ENCODE peak calls at places on chromosome 14, in four cellular contexts. V is pancreas; Q is psoas muscle; S is CD8-positive, alpha-beta memory T cell. B is an unnamed sample.

GRCh38 chr14:70672328-70672675 is 30.6 kb downstream of the TTC9 start:
- DNase-seq in V (no peak), Q (no peak), S (no peak), B (no peak)

GRCh38 chr14:39396448-39396847 is 35.8 kb downstream of the FBXO33 start:
- DNase-seq in S (no peak), Q (no peak), V (no peak), B (no peak)

GRCh38 chr14:65588426-65589140 is 176.1 kb downstream of the FUT8 start:
- DNase-seq in V (no peak), S (no peak), Q (no peak), B (no peak)

GRCh38 chr14:21454843-21455550 is 926 bp downstream of the CHD8 start:
- DNase-seq in S (no peak), Q (no peak), V (no peak), B (no peak)

GRCh38 chr14:53509845-53510244 is 356.7 kb upstream of the DDHD1 start:
- DNase-seq in S (no peak), Q (peak; percentile 69), V (no peak), B (peak; percentile 38)

GRCh38 chr14:75123991-75124390 is 2.9 kb downstream of the NEK9 start:
- DNase-seq in Q (no peak), S (no peak), V (no peak), B (peak; percentile 30)

GRCh38 chr14:105418269-105419054 is 1.2 kb upstream of the MTA1 start:
- DNase-seq in V (no peak), Q (no peak), S (no peak), B (no peak)

GRCh38 chr14:72892103-72892878 is 1.6 kb downstream of the DPF3 start:
- DNase-seq in V (peak; percentile 56), S (peak; percentile 16), Q (no peak), B (no peak)

GRCh38 chr14:32469388-32470160 is 140.5 kb downstream of the AKAP6 start:
- DNase-seq in Q (no peak), V (no peak), S (no peak), B (no peak)

GRCh38 chr14:102049258-102050025 is 37.4 kb downstream of the HSP90AA1 start:
- DNase-seq in S (no peak), V (no peak), Q (no peak), B (no peak)

GRCh38 chr14:95365401-95365800 is 45.7 kb upstream of the CLMN start:
- DNase-seq in Q (no peak), V (no peak), S (no peak), B (no peak)

GRCh38 chr14:95935228-95935822 is 58.7 kb downstream of the TUNAR start:
- DNase-seq in Q (no peak), V (no peak), S (no peak), B (no peak)

GRCh38 chr14:36181417-36181816 is 4.9 kb upstream of the PTCSC3 start:
- DNase-seq in V (no peak), S (no peak), Q (no peak), B (no peak)

GRCh38 chr14:103890052-103890371 is 38.2 kb upstream of the TDRD9 start:
- DNase-seq in V (no peak), Q (no peak), S (no peak), B (no peak)

GRCh38 chr14:24848427-24848826 is 201.5 kb downstream of the STXBP6 start:
- DNase-seq in S (no peak), V (no peak), Q (no peak), B (no peak)

DNA sequence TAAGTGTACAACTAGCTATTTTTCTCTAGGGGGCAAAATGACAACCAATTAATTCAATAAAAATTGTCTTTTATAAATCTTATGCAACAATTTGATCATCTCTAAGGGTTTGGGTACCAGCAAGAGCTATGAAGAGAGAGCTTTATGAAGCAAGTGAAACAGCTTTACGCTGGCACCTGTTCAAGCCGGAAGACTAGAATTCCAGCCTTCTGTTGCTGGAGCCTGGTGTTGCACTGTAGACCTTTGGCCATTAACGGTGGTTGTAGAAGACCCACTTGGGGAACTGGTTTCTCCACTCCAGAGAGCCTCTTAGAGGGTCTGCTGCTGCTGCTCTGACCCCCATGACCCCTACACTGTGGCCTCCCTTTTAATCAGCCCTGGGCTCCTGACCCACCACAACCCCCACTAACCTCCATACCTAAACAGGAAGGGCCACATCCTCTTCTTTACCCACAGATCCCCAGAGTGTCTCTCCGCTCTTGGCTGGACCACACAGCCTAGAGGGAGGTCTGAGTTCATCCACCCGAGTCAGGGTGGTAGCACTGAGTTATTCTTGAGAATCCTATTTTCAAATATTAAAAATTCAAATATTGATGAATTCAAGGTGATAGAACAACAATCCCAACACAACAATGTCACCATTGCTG is 54.6 kb upstream of the STON2 start:
- DNase-seq in S (no peak), Q (no peak), V (no peak), B (no peak)
- H3K4me1 ChIP-seq in S (no peaks in the 10 kb centered on the region), Q (peaks cover 20% of the 10 kb centered on the region), V (no peaks in the 10 kb centered on the region), B (no peaks in the 10 kb centered on the region)

GRCh38 chr14:35123388-35123703 is 994 bp downstream of the PRORP start:
- DNase-seq in V (no peak), S (no peak), Q (no peak), B (no peak)

GRCh38 chr14:35124127-35124526 is 1.8 kb downstream of the PRORP start:
- DNase-seq in V (no peak), Q (no peak), S (no peak), B (no peak)

GRCh38 chr14:35121026-35121886 is 534 bp downstream of the PPP2R3C start:
- DNase-seq in Q (no peak), S (no peak), V (no peak), B (no peak)

GRCh38 chr14:35121887-35122695 is at the start of the genes PPP2R3C and PRORP:
- DNase-seq in S (peak; percentile 87), Q (peak; percentile 96), V (peak; percentile 90), B (peak; percentile 95)

GRCh38 chr14:35122696-35123387 is 490 bp downstream of the PRORP start:
- DNase-seq in Q (no peak), S (no peak), V (no peak), B (no peak)
- H3K4me1 ChIP-seq in Q (peaks cover 19% of the 10 kb centered on the region), S (peaks cover 48% of the 10 kb centered on the region), V (peaks cover 13% of the 10 kb centered on the region), B (peaks cover 10% of the 10 kb centered on the region)

GRCh38 chr14:61476105-61476736 is 154.8 kb downstream of the PRKCH start:
- DNase-seq in V (no peak), Q (no peak), S (no peak), B (no peak)
- H3K4me1 ChIP-seq in V (peaks cover 57% of the 10 kb centered on the region), Q (peaks cover 36% of the 10 kb centered on the region), S (peaks cover 96% of the 10 kb centered on the region), B (peaks cover 14% of the 10 kb centered on the region)

GRCh38 chr14:59359451-59360124 is 105.6 kb downstream of the GPR135 start:
- DNase-seq in V (no peak), S (no peak), Q (no peak), B (no peak)
- H3K4me1 ChIP-seq in V (no peaks in the 10 kb centered on the region), S (no peaks in the 10 kb centered on the region), Q (peaks cover 42% of the 10 kb centered on the region), B (peaks cover 15% of the 10 kb centered on the region)